ENCODE peak calls at places on chromosomes 11 and 22, in five cellular contexts. D, T, O, K and L are unnamed samples.

GRCh38 chr11:112392860-112393259 is 132.2 kb upstream of the PLET1 start:
- DNase-seq in D (no peak), K (no peak), O (no peak), T (no peak), L (no peak)

GRCh38 chr22:45261407-45262088 is 20.9 kb upstream of the KIAA0930 start:
- DNase-seq in K (no peak), T (no peak), D (no peak), O (no peak), L (no peak)

GRCh38 chr22:20909543-20910303 is 7.5 kb upstream of the CRKL start:
- DNase-seq in K (no peak), T (no peak), D (no peak), O (no peak), L (no peak)

GRCh38 chr22:30296324-30296723 is 7.0 kb upstream of the CASTOR1 start:
- DNase-seq in K (no peak), O (no peak), D (no peak), T (no peak), L (no peak)

GRCh38 chr22:37747715-37748100 is 50.9 kb downstream of the TRIOBP start:
- DNase-seq in K (no peak), O (no peak), D (no peak), T (no peak), L (no peak)

GRCh38 chr22:39946571-39947407 is 13.4 kb upstream of the TMA7B start:
- DNase-seq in D (no peak), K (no peak), T (no peak), O (no peak), L (no peak)

GRCh38 chr11:28632338-28632737 is 524.1 kb downstream of the METTL15 start:
- DNase-seq in K (no peak), D (no peak), T (no peak), O (no peak), L (no peak)

GRCh38 chr11:41720761-41721160 is 261.3 kb upstream of the LRRC4C start:
- DNase-seq in D (no peak), T (no peak), O (no peak), K (no peak), L (no peak)

GRCh38 chr22:40220316-40221054 is 42.8 kb downstream of the TNRC6B start:
- DNase-seq in T (no peak), O (no peak), K (no peak), D (no peak), L (no peak)

GRCh38 chr22:43228330-43228729 is 41.4 kb upstream of the TTLL12 start:
- DNase-seq in K (no peak), O (no peak), D (no peak), T (no peak), L (no peak)

GRCh38 chr11:75495749-75496641 is 29.7 kb downstream of the GDPD5 start:
- DNase-seq in D (no peak), K (no peak), O (no peak), T (no peak), L (no peak)

GRCh38 chr11:134533511-134533910 is 121.5 kb upstream of the B3GAT1 start:
- DNase-seq in K (no peak), D (no peak), O (no peak), T (no peak), L (peak)

GRCh38 chr11:121613724-121614123 is 161.0 kb upstream of the SORL1-AS1 start:
- DNase-seq in K (no peak), T (no peak), O (no peak), D (no peak), L (no peak)

GRCh38 chr11:32204751-32205150 is 113.9 kb downstream of the RCN1 start:
- DNase-seq in T (no peak), O (no peak), D (no peak), K (no peak), L (no peak)

GRCh38 chr22:36086629-36087254 is 58.1 kb upstream of the RBFOX2 start:
- DNase-seq in O (no peak), K (no peak), T (no peak), D (no peak), L (no peak)

GRCh38 chr22:24427500-24428164 is at the start of gene ADORA2A:
- DNase-seq in O (peak), D (peak), T (peak), K (no peak), L (peak)

GRCh38 chr22:35568751-35569725 is 28.4 kb downstream of the RASD2 start:
- DNase-seq in O (no peak), T (no peak), D (no peak), K (no peak), L (no peak)

GRCh38 chr11:123144707-123145106 is 50.3 kb downstream of the CLMP start:
- DNase-seq in D (no peak), T (no peak), O (no peak), K (no peak), L (no peak)

GRCh38 chr11:60700689-60701508 is 1.5 kb downstream of the MS4A8 start:
- DNase-seq in O (no peak), K (peak), D (no peak), T (no peak), L (no peak)
- H3K27ac ChIP-seq in O (no peak), K (no peak), D (no peak), T (no peak), L (no peak)

GRCh38 chr22:48640890-48641771 is 1186.5 kb downstream of the BRD1 start:
- DNase-seq in T (no peak), D (no peak), K (no peak), O (no peak), L (no peak)
- H3K27ac ChIP-seq in T (no peak), D (no peak), K (no peak), O (no peak), L (no peak)

GRCh38 chr11:66278396-66279091 is 569 bp downstream of the CNIH2 start:
- DNase-seq in K (no peak), D (no peak), T (peak), O (no peak), L (no peak)
- H3K27ac ChIP-seq in K (no peak), D (no peak), T (no peak), O (no peak), L (no peak)

GRCh38 chr11:63876616-63877015 is 37.7 kb downstream of the MARK2 start:
- DNase-seq in T (no peak), K (no peak), D (no peak), O (no peak), L (no peak)
- H3K27ac ChIP-seq in T (no peak), K (peak), D (no peak), O (no peak), L (no peak)

GRCh38 chr11:107696140-107696539 is 15.7 kb downstream of the SLN start:
- DNase-seq in O (no peak), D (no peak), T (no peak), K (no peak), L (no peak)
- H3K27ac ChIP-seq in O (no peak), D (no peak), T (no peak), K (peak), L (no peak)

GRCh38 chr11:9672288-9672916 is 8.5 kb downstream of the SWAP70 start:
- DNase-seq in D (no peak), T (no peak), K (no peak), O (no peak), L (no peak)
- H3K27ac ChIP-seq in D (no peak), T (no peak), K (no peak), O (no peak), L (no peak)

DNA sequence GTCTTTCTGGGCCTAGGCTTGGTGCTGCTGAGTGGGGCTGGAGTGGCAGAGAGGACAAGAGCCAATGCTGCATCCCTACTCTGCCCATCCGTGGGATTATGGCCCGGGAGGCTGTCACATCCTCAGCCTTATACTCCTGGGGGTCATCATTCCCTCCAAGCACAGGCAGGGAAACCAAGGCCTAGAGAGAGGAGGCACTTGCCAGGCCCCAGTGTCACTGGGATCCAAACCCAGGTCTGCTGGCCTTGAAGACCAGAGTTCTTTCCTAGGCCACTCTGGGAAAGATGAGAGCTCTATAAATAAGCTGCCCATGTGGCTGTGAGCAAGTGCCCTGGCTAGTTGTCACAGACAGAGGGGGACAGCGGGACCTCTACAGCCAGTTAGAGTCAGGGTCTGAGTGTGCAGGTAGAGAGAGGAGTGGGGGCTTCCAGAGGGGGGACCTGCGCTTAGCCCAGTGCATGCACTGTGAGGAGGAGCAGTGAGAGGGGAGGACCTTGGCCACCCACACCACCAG is 4.8 kb downstream of the RELT start:
- DNase-seq in O (no peak), K (no peak), T (no peak), D (no peak), L (no peak)
- H3K27ac ChIP-seq in O (no peak), K (no peak), T (no peak), D (no peak), L (no peak)

GRCh38 chr11:117143871-117144476 is at the start of gene PAFAH1B2:
- DNase-seq in K (peak), T (peak), D (peak), O (peak), L (peak)

GRCh38 chr11:117143390-117143789 is 697 bp upstream of the PAFAH1B2 start:
- DNase-seq in O (no peak), K (peak), T (no peak), D (peak), L (peak)

GRCh38 chr11:117144477-117145392 is 648 bp downstream of the PAFAH1B2 start:
- DNase-seq in K (peak), O (peak), T (peak), D (peak), L (peak)

GRCh38 chr11:117145393-117145761 is 1.3 kb downstream of the PAFAH1B2 start:
- DNase-seq in K (no peak), O (no peak), D (no peak), T (peak), L (no peak)

GRCh38 chr11:117146521-117146920 is 2.4 kb downstream of the PAFAH1B2 start:
- DNase-seq in D (no peak), O (no peak), K (no peak), T (no peak), L (no peak)
- H3K27ac ChIP-seq in D (peak), O (no peak), K (peak), T (no peak), L (no peak)